ENCODE peak calls at places on chromosome 20, in five cellular contexts. T is neuronal stem cell, H is HepG2, N is neural progenitor cell, J is fibroblast of lung. E is an unnamed sample.

GRCh38 chr20:63894358-63895201 is at the start of gene DNAJC5:
- DNase-seq in T (peak; percentile 90), H (peak; percentile 95), N (peak; percentile 96), J (peak; percentile 79), E (peak; percentile 87)

GRCh38 chr20:11090751-11091150 is 417.0 kb upstream of the JAG1 start:
- DNase-seq in N (no peak), T (no peak), H (no peak), J (no peak), E (no peak)

GRCh38 chr20:45183084-45183483 is 8.4 kb downstream of the PI3 start:
- DNase-seq in J (no peak), N (no peak), H (no peak), T (no peak), E (no peak)

GRCh38 chr20:17227669-17228623 is 1.1 kb downstream of the PCSK2 start:
- DNase-seq in H (no peak), N (peak; percentile 89), J (peak; percentile 1), T (peak; percentile 64), E (no peak)

GRCh38 chr20:15673206-15673605 is 900.0 kb downstream of the KIF16B start:
- DNase-seq in H (no peak), J (peak; percentile 79), N (no peak), T (no peak), E (peak; percentile 14)

GRCh38 chr20:47067776-47068175 is 173.1 kb downstream of the EYA2 start:
- DNase-seq in J (no peak), N (no peak), H (no peak), T (no peak), E (no peak)

GRCh38 chr20:23446505-23446904 is 6.2 kb downstream of the CST11 start:
- DNase-seq in J (peak; percentile 48), H (peak; percentile 82), T (peak; percentile 51), N (peak; percentile 86), E (peak; percentile 62)

GRCh38 chr20:1807394-1807793 is 87.8 kb upstream of the SIRPA start:
- DNase-seq in N (no peak), T (no peak), H (no peak), J (no peak), E (no peak)

GRCh38 chr20:38918172-38918571 is 8.0 kb upstream of the FAM83D start:
- DNase-seq in N (no peak), T (no peak), H (no peak), J (no peak), E (no peak)

GRCh38 chr20:59400666-59401065 is 100.3 kb downstream of the EDN3 start:
- DNase-seq in N (no peak), T (no peak), H (no peak), J (no peak), E (no peak)

GRCh38 chr20:14406495-14406894 is 69.1 kb upstream of the FLRT3 start:
- DNase-seq in T (no peak), H (peak; percentile 8), N (no peak), J (peak; percentile 56), E (no peak)

GRCh38 chr20:63842258-63842657 is 11.2 kb upstream of the ZBTB46 start:
- DNase-seq in N (no peak), T (no peak), J (no peak), H (no peak), E (no peak)

GRCh38 chr20:59185809-59186208 is 22.2 kb downstream of the ZNF831 start:
- DNase-seq in N (peak; percentile 68), T (peak; percentile 27), H (no peak), J (no peak), E (no peak)

GRCh38 chr20:58287638-58288037 is 21.9 kb upstream of the RAB22A start:
- DNase-seq in T (no peak), H (no peak), J (no peak), N (no peak), E (no peak)

GRCh38 chr20:13588049-13588448 is 50.7 kb downstream of the TASP1 start:
- DNase-seq in J (no peak), N (no peak), H (no peak), T (no peak), E (no peak)

GRCh38 chr20:44145131-44145770 is 41.7 kb downstream of the JPH2 start:
- DNase-seq in T (no peak), N (no peak), H (no peak), J (peak; percentile 37), E (no peak)

GRCh38 chr20:63320041-63320511 is 27.1 kb downstream of the COL20A1 start:
- DNase-seq in N (no peak), J (no peak), T (no peak), H (no peak), E (no peak)

GRCh38 chr20:46683939-46684750 is 5.1 kb downstream of the TP53RK start:
- DNase-seq in N (peak; percentile 81), J (peak; percentile 66), T (peak; percentile 45), H (no peak), E (peak; percentile 62)

GRCh38 chr20:32465092-32465900 is 107.2 kb downstream of the ASXL1 start:
- DNase-seq in T (no peak), H (peak; percentile 98), J (peak; percentile 87), N (no peak), E (peak; percentile 99)

GRCh38 chr20:64103871-64104666 is 3.3 kb downstream of the NPBWR2 start:
- DNase-seq in T (no peak), H (no peak), J (no peak), N (no peak), E (no peak)

GRCh38 chr20:30286157-30286556 is 971.3 kb upstream of the DEFB115 start:
- DNase-seq in N (no peak), H (peak; percentile 37), T (no peak), J (no peak), E (no peak)

GRCh38 chr20:30284533-30284932 is 972.9 kb upstream of the DEFB115 start:
- DNase-seq in H (no peak), N (no peak), J (no peak), T (no peak), E (no peak)

GRCh38 chr20:30281584-30282197 is 975.8 kb upstream of the DEFB115 start:
- DNase-seq in H (no peak), J (no peak), N (no peak), T (no peak), E (no peak)
- H3K4me2 ChIP-seq in H (no peak overlapping the region), J (no peak overlapping the region), N (no peak overlapping the region), T (no peak overlapping the region), E (no peak overlapping the region)

GRCh38 chr20:62105592-62105991 is 16.7 kb upstream of the LSM14B start:
- DNase-seq in T (no peak), J (no peak), N (no peak), H (no peak), E (no peak)

GRCh38 chr20:62112368-62112767 is 9.9 kb upstream of the LSM14B start:
- DNase-seq in N (no peak), J (no peak), T (no peak), H (no peak), E (no peak)

GRCh38 chr20:62114894-62115293 is 7.4 kb upstream of the LSM14B start:
- DNase-seq in H (no peak), J (no peak), T (no peak), N (no peak), E (no peak)

GRCh38 chr20:62116558-62117361 is 5.5 kb upstream of the LSM14B start:
- DNase-seq in H (no peak), N (no peak), J (no peak), T (no peak), E (no peak)

GRCh38 chr20:62111148-62111547 is 11.1 kb upstream of the LSM14B start:
- DNase-seq in T (no peak), H (no peak), N (no peak), J (no peak), E (no peak)
- H3K9me3 ChIP-seq in T (peaks cover 12% of the 10 kb centered on the region), H (peaks cover 40% of the 10 kb centered on the region), N (no peaks in the 10 kb centered on the region), J (no peaks in the 10 kb centered on the region), E (peaks cover 37% of the 10 kb centered on the region)

DNA sequence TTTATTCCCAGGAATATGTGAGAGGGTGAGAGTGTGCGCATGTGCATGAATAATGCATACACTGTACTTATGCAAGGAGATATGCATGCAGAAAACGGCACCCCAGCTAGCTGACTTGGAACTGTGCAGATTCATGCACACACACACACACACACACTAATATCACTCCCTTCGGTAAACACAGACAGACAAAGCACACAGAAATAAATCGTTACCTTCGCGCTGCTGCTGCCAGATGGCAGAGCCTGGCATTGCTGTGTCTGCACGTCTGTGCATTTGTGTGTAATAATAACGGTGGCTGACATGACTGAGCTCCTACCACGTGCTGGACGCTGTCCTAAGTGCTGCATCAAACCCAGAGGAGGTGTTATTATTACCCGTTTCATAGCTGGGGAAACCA is 36.8 kb downstream of the PREX1 start:
- DNase-seq in H (no peak), N (no peak), T (no peak), J (peak; percentile 38), E (no peak)
- H3K4me2 ChIP-seq in H (no peak overlapping the region), N (no peak overlapping the region), T (no peak overlapping the region), J (no peak overlapping the region), E (no peak overlapping the region)

GRCh38 chr20:24862606-24863005 is 86.5 kb upstream of the CST7 start:
- DNase-seq in H (no peak), J (no peak), T (no peak), N (no peak), E (no peak)

GRCh38 chr20:24863356-24863755 is 85.7 kb upstream of the CST7 start:
- DNase-seq in T (no peak), N (no peak), H (no peak), J (peak; percentile 56), E (no peak)

GRCh38 chr20:24859539-24859938 is 89.5 kb upstream of the CST7 start:
- DNase-seq in T (no peak), N (no peak), J (no peak), H (no peak), E (no peak)

GRCh38 chr20:24866008-24866407 is 83.1 kb upstream of the CST7 start:
- DNase-seq in N (no peak), J (no peak), T (no peak), H (no peak), E (no peak)

DNA sequence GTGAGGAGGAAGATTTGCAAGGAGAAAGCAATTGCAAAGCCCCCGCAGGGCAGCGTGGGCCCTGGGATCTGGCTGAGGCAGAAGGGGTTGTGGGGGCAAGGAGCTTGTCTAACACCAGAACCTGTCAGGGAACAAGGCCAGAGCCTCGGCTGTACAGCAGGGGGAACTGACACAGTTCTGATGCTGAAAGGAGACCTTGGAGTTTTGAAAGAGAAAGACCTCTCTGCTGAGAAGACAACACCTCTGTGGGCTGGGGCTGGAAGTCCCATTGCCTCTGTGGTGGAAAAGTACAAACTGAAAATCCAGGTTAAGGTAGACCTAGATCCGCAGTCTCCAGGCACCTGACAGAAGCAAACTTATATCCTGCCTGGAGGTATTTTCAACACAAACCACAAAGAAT is 86.9 kb upstream of the CST7 start:
- DNase-seq in T (no peak), J (no peak), N (no peak), H (no peak), E (no peak)
- H3K9me3 ChIP-seq in T (peaks cover 30% of the 10 kb centered on the region), J (no peaks in the 10 kb centered on the region), N (peaks cover 6% of the 10 kb centered on the region), H (peaks cover 26% of the 10 kb centered on the region), E (peaks cover 3% of the 10 kb centered on the region)